ENCODE peak calls at places on chromosomes 7 and 10, in ten cellular contexts. X is A549; H is OCI-LY7; R is AG04450; M is AG10803; G is CD4-positive, CD25-positive, alpha-beta regulatory T cell; U is astrocyte of the spinal cord; O is GM23248; W is AG09309; C is aorta. E is an unnamed sample.
A peak's percentile ranks its signal among the peaks of the same experiment; 100 is the strongest.

GRCh38 chr10:29957887-29958330 is 101.5 kb downstream of the JCAD start:
- DNase-seq in H (no peak), O (no peak), C (peak; percentile 92), U (peak; percentile 50), G (no peak), W (no peak), X (no peak), R (no peak), M (peak; percentile 64), E (no peak)

GRCh38 chr10:79393221-79393923 is 46.1 kb downstream of the PPIF start:
- DNase-seq in U (no peak), W (no peak), C (peak; percentile 30), R (no peak), O (no peak), M (no peak), X (no peak), H (no peak), G (no peak), E (no peak)

GRCh38 chr7:47580175-47580701 is 1.7 kb downstream of the TNS3 start:
- DNase-seq in H (no peak), R (no peak), W (no peak), X (peak; percentile 89), U (no peak), G (no peak), M (no peak), C (no peak), O (peak; percentile 36), E (no peak)

GRCh38 chr7:129370812-129371211 is 63.4 kb upstream of the STRIP2 start:
- DNase-seq in H (no peak), G (peak; percentile 10), R (no peak), W (peak; percentile 7), M (no peak), U (no peak), X (peak; percentile 15), C (no peak), O (no peak), E (no peak)

GRCh38 chr10:24897326-24897926 is 55.0 kb downstream of the PRTFDC1 start:
- DNase-seq in W (no peak), U (peak; percentile 48), O (peak; percentile 62), M (peak; percentile 50), R (no peak), C (no peak), H (no peak), X (peak; percentile 29), G (peak; percentile 37), E (peak; percentile 37)

GRCh38 chr7:84069036-84069435 is 125.6 kb downstream of the SEMA3A start:
- DNase-seq in W (no peak), G (no peak), X (no peak), U (no peak), H (no peak), O (no peak), M (no peak), R (no peak), C (no peak), E (no peak)

GRCh38 chr7:51090411-51090810 is 226.2 kb downstream of the COBL start:
- DNase-seq in G (no peak), O (peak; percentile 5), H (no peak), R (no peak), W (no peak), U (no peak), X (no peak), M (no peak), C (no peak), E (no peak)

GRCh38 chr10:110918633-110919348 is at the start of gene BBIP1:
- DNase-seq in W (peak; percentile 100), G (peak; percentile 92), H (peak; percentile 96), O (peak; percentile 100), M (peak; percentile 100), R (peak; percentile 99), U (peak; percentile 100), X (peak; percentile 99), C (no peak), E (no peak)

GRCh38 chr7:144670251-144670650 is 165.6 kb downstream of the TPK1 start:
- DNase-seq in C (no peak), R (no peak), X (no peak), W (no peak), U (peak; percentile 5), M (no peak), G (peak; percentile 7), O (peak; percentile 17), H (peak; percentile 5), E (no peak)

GRCh38 chr10:22316286-22317120 is at the start of gene COMMD3:
- DNase-seq in R (peak; percentile 62), G (peak; percentile 90), U (peak; percentile 87), M (peak; percentile 87), W (no peak), X (peak; percentile 87), H (peak; percentile 89), C (peak; percentile 93), O (peak; percentile 97), E (peak; percentile 80)

GRCh38 chr10:73802276-73802991 is 9.0 kb downstream of the NDST2 start:
- DNase-seq in O (peak; percentile 45), M (no peak), W (no peak), R (no peak), H (no peak), U (no peak), C (no peak), G (no peak), X (no peak), E (no peak)

GRCh38 chr10:104351067-104351681 is 2.5 kb upstream of the CFAP58 start:
- DNase-seq in G (no peak), H (no peak), W (no peak), C (no peak), O (peak; percentile 93), X (no peak), M (peak; percentile 89), U (peak; percentile 58), R (no peak), E (no peak)

GRCh38 chr10:52688906-52689305 is 83.7 kb downstream of the MBL2 start:
- DNase-seq in X (no peak), H (no peak), O (no peak), W (no peak), G (no peak), R (no peak), C (no peak), M (no peak), U (no peak), E (no peak)

GRCh38 chr7:87359366-87359765 is 13.9 kb downstream of the CROT start:
- DNase-seq in G (no peak), R (no peak), X (no peak), M (peak; percentile 36), U (peak; percentile 68), C (no peak), H (no peak), O (peak; percentile 81), W (no peak), E (no peak)

GRCh38 chr7:27198871-27199801 is 755 bp downstream of the HOXA13 start:
- DNase-seq in G (no peak), H (peak; percentile 27), O (peak; percentile 70), X (peak; percentile 57), C (peak; percentile 46), W (no peak), M (peak; percentile 37), U (no peak), R (no peak), E (no peak)

GRCh38 chr7:101608772-101609713 is 20.1 kb downstream of the MYL10 start:
- DNase-seq in H (no peak), U (no peak), G (no peak), C (no peak), R (no peak), O (no peak), W (no peak), M (no peak), X (no peak), E (no peak)

GRCh38 chr10:127921075-127921750 is 14.3 kb downstream of the PTPRE start:
- DNase-seq in U (no peak), C (no peak), W (no peak), M (no peak), G (no peak), O (no peak), H (no peak), X (no peak), R (no peak), E (no peak)
- H3K4me3 ChIP-seq in U (no peak overlapping the region), C (no peak overlapping the region), W (no peak overlapping the region), M (no peak overlapping the region), G (no peak overlapping the region), O (no peak overlapping the region), H (no peak overlapping the region), X (no peak overlapping the region), R (no peak overlapping the region), E (no peak overlapping the region)

GRCh38 chr7:97801108-97801507 is 69.2 kb downstream of the TAC1 start:
- DNase-seq in R (no peak), H (no peak), M (no peak), C (no peak), G (no peak), W (no peak), O (no peak), U (no peak), X (no peak), E (no peak)

DNA sequence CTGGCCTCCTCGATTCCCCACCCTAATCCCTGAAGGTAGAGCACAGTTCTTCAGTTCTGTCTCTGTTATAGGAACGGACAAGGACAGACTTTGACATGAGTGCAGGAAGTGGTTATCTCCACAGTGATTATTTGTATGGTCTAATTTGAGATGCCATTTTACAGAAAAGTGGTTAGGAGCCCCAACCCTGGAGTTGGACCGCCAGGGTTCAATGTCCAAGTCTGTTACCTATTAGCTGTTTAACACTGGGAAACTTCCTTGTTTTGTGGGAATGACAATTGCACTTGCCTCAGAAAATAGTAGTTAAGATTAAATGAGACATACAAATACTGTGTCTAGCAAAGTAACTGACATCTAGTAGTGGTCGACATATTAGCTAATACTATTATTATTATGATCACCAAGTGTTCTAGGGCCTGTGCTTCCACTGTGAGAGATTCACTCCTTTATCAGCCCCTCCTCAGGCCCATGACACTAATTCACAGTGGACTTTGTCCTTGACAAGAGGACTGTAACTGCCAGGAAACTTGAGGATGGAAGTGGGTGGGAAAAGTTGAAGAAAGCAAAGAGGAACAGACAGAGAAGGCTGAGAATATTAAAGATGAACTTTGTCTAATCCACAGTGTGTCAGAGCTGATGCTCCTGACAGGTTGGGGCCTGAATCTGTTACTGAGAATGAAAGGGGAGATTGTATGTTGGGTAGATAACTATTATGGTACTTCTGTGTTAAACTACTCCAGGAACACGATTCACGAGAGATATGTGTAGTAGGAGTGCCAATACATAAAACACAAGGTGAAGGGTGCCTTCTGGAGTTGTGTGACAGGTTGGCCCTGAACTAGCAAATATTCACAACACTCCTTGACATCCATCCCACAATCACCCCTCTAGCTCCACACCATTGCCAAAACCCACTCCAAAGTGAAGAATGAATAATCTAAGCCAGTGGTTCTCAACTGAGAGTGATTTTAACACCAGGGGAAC is 66.4 kb downstream of the TAC1 start:
- DNase-seq in W (no peak), X (no peak), O (no peak), G (no peak), C (no peak), H (no peak), U (no peak), M (no peak), R (no peak), E (no peak)
- H3K4me3 ChIP-seq in W (no peak overlapping the region), X (no peak overlapping the region), O (no peak overlapping the region), G (no peak overlapping the region), C (no peak overlapping the region), H (no peak overlapping the region), U (no peak overlapping the region), M (no peak overlapping the region), R (no peak overlapping the region), E (no peak overlapping the region)

GRCh38 chr10:49114718-49115014 is 656 bp downstream of the VSTM4 start:
- DNase-seq in U (no peak), O (no peak), G (no peak), W (no peak), M (no peak), X (no peak), C (no peak), H (no peak), R (no peak), E (no peak)
- H3K4me3 ChIP-seq in U (peak overlapping the region; percentile 52), O (peak overlapping the region; percentile 81), G (no peak overlapping the region), W (peak overlapping the region; percentile 66), M (peak overlapping the region; percentile 67), X (peak overlapping the region; percentile 58), C (peak overlapping the region; percentile 37), H (no peak overlapping the region), R (peak overlapping the region; percentile 70), E (no peak overlapping the region)

GRCh38 chr7:148435715-148436114 is 154.9 kb upstream of the C7orf33 start:
- DNase-seq in U (no peak), C (no peak), R (no peak), W (no peak), H (no peak), O (no peak), G (no peak), M (no peak), X (no peak), E (no peak)
- H3K4me3 ChIP-seq in U (no peak overlapping the region), C (no peak overlapping the region), R (no peak overlapping the region), W (no peak overlapping the region), H (no peak overlapping the region), O (no peak overlapping the region), G (no peak overlapping the region), M (no peak overlapping the region), X (no peak overlapping the region), E (no peak overlapping the region)